ENCODE peak calls at places on chromosome 5, in nine cellular contexts. Z is breast epithelium, K is stomach, X is GM12878, J is sigmoid colon, S is endothelial cell of umbilical vein, W is prostate gland, C is HepG2, T is spleen. R is an unnamed sample.

GRCh38 chr5:146283344-146283761 is 55.3 kb upstream of the POU4F3 start:
- DNase-seq in Z (no peak), K (no peak), X (no peak), J (no peak), S (peak), W (no peak), C (peak), T (no peak), R (no peak)

GRCh38 chr5:115168829-115169391 is 798 bp downstream of the TRIM36 start:
- DNase-seq in Z (no peak), K (no peak), X (no peak), J (no peak), S (peak), W (no peak), C (no peak), T (no peak), R (peak)

GRCh38 chr5:473344-474192 is 30.6 kb downstream of the EXOC3 start:
- DNase-seq in Z (no peak), K (peak), X (no peak), J (peak), S (peak), W (no peak), C (peak), T (no peak), R (peak)

GRCh38 chr5:1552469-1553255 is 28.9 kb upstream of the LPCAT1 start:
- DNase-seq in Z (peak), K (no peak), X (no peak), J (peak), S (no peak), W (peak), C (peak), T (no peak), R (peak)

GRCh38 chr5:54889826-54890225 is 95.6 kb downstream of the ESM1 start:
- DNase-seq in Z (no peak), K (no peak), X (no peak), J (no peak), S (peak), W (no peak), C (no peak), T (no peak), R (no peak)

GRCh38 chr5:160463775-160464465 is 42.3 kb downstream of the PTTG1 start:
- DNase-seq in Z (no peak), K (no peak), X (no peak), J (no peak), S (peak), W (no peak), C (peak), T (no peak), R (no peak)

GRCh38 chr5:10934789-10935355 is 173.8 kb upstream of the DAP start:
- DNase-seq in Z (no peak), K (no peak), X (no peak), J (no peak), S (no peak), W (no peak), C (no peak), T (no peak), R (no peak)

GRCh38 chr5:56358046-56358445 is 124.9 kb upstream of the ANKRD55 start:
- DNase-seq in Z (no peak), K (no peak), X (no peak), J (no peak), S (no peak), W (no peak), C (peak), T (no peak), R (no peak)

GRCh38 chr5:113524927-113525326 is 11.4 kb downstream of the YTHDC2 start:
- DNase-seq in Z (no peak), K (no peak), X (no peak), J (no peak), S (peak), W (no peak), C (no peak), T (no peak), R (no peak)

GRCh38 chr5:142486581-142486980 is 161.8 kb upstream of the SPRY4 start:
- DNase-seq in Z (no peak), K (no peak), X (no peak), J (no peak), S (no peak), W (no peak), C (no peak), T (no peak), R (no peak)

GRCh38 chr5:139410886-139411835 is 7.3 kb upstream of the SPATA24 start:
- DNase-seq in Z (no peak), K (no peak), X (no peak), J (peak), S (no peak), W (no peak), C (no peak), T (no peak), R (no peak)

GRCh38 chr5:36240779-36241635 is 718 bp downstream of the NADK2 start:
- DNase-seq in Z (peak), K (peak), X (no peak), J (peak), S (peak), W (peak), C (peak), T (peak), R (peak)

GRCh38 chr5:103364074-103364473 is 105.5 kb downstream of the MACIR start:
- DNase-seq in Z (no peak), K (no peak), X (no peak), J (no peak), S (no peak), W (no peak), C (no peak), T (no peak), R (no peak)

GRCh38 chr5:158978061-158978745 is 121.5 kb downstream of the EBF1 start:
- DNase-seq in Z (no peak), K (no peak), X (no peak), J (no peak), S (peak), W (no peak), C (no peak), T (no peak), R (no peak)

GRCh38 chr5:172156541-172156994 is 31.5 kb downstream of the STK10 start:
- DNase-seq in Z (no peak), K (peak), X (no peak), J (no peak), S (peak), W (no peak), C (peak), T (peak), R (no peak)

GRCh38 chr5:138953370-138954256 is 78.5 kb upstream of the LRRTM2 start:
- DNase-seq in Z (peak), K (peak), X (no peak), J (peak), S (peak), W (peak), C (no peak), T (peak), R (peak)

GRCh38 chr5:142320427-142320732 is 4.4 kb downstream of the SPRY4 start:
- DNase-seq in Z (no peak), K (no peak), X (no peak), J (no peak), S (no peak), W (no peak), C (peak), T (no peak), R (no peak)

GRCh38 chr5:173334808-173335207 is 6.6 kb upstream of the STC2 start:
- DNase-seq in Z (no peak), K (no peak), X (no peak), J (no peak), S (no peak), W (no peak), C (no peak), T (no peak), R (no peak)

GRCh38 chr5:106290841-106291240 is 1379.9 kb downstream of the EFNA5 start:
- DNase-seq in Z (no peak), K (no peak), X (no peak), J (no peak), S (no peak), W (no peak), C (no peak), T (no peak), R (no peak)

DNA sequence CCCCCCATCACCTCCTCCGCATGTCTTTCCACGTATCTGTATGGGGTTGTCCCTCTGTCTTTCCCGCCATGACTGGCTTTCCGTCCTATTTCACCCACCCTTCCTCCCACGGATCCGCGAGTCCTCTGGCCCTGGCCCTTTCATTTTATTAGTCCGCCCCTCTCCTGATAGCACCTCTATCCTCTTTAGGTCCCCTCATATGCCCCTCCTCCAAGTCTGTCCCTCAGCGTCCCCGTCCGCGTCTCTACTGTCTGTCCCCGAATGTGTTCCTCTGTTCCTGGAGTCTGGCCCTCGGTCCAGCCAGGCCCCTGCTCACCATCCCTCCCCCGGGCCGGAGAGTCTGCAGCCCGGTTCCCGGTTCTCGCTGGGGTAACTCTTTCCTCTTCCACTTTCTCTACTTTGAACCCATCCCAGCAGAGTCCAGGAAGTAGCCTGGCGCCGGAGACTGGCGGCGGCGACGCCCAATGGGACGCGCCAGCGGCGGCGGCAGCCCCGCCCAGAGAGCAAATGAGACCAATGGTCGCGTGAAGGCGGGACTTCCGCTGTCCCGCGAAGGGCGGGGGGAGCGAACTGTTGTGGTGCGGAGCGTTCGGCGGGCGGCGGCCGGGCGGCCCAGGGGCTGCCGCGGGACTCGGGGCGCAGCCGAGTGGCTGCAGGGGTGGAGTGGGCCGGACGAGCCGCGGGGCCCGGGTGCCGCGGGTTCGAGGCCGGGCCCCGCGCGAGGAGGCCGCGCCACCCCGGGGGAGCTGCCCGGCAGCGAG is at the start of gene SAP30L:
- DNase-seq in Z (peak), K (peak), X (peak), J (peak), S (peak), W (peak), C (peak), T (peak), R (peak)
- TF ChIP-seq POLR2A in Z (peak), K (no peak), X (peak), J (peak), S (peak), W (peak), C (peak), T (no peak), R (peak)

GRCh38 chr5:72282878-72283277 is 37.2 kb downstream of the MRPS27 start:
- DNase-seq in Z (no peak), K (no peak), X (no peak), J (no peak), S (peak), W (no peak), C (no peak), T (no peak), R (no peak)

GRCh38 chr5:72280655-72281069 is 39.4 kb downstream of the MRPS27 start:
- DNase-seq in Z (no peak), K (no peak), X (no peak), J (no peak), S (peak), W (no peak), C (no peak), T (no peak), R (no peak)

GRCh38 chr5:72281430-72281763 is 38.6 kb downstream of the MRPS27 start:
- DNase-seq in Z (no peak), K (no peak), X (no peak), J (no peak), S (no peak), W (no peak), C (no peak), T (no peak), R (no peak)

GRCh38 chr5:72283358-72283757 is 36.7 kb downstream of the MRPS27 start:
- DNase-seq in Z (no peak), K (no peak), X (no peak), J (no peak), S (peak), W (no peak), C (no peak), T (no peak), R (no peak)

DNA sequence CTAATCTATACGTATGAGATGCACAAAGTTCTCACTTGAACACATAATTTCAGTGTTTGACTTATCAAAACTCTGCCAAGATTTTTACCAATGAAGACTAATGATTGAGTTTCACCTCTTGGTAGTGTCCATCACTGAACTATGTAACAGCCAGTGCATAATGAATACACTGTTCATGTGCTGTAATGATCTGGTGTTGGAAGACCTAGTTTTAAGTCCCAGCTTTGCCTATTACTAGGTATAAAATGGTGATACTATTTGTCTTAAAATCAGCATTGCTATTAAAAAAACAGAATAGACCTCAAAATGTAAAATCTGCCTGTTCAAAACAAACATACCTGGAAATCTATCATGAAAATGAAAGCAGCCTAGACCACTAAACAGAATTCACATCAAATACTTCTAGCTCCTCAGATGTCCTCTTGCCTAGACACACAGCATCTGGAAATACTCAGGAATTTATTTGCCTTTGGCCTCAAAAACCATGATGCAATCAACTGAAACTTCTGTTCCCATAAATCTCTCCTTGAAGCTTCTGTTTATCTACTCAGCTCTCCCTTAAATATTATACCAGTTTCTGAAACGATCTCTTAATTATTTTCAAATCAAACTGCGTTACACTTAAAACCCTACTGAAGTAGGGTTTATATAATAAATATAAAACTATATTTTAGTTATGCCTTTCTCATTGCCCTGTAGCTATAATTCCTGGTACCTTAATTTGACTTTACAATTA is 38.1 kb downstream of the MRPS27 start:
- DNase-seq in Z (no peak), K (no peak), X (no peak), J (no peak), S (peak), W (no peak), C (peak), T (no peak), R (no peak)
- TF ChIP-seq POLR2AphosphoS5 in Z (no peak), K (peak), X (no peak), J (peak), S (no peak), W (peak), C (no peak), T (no peak), R (peak)

GRCh38 chr5:6837519-6838110 is 124.4 kb downstream of the TENT4A start:
- DNase-seq in Z (no peak), K (no peak), X (no peak), J (no peak), S (peak), W (no peak), C (no peak), T (no peak), R (peak)
- H3K4me3 ChIP-seq in Z (no peak), K (no peak), X (no peak), J (no peak), S (no peak), W (no peak), C (no peak), T (no peak), R (no peak)

DNA sequence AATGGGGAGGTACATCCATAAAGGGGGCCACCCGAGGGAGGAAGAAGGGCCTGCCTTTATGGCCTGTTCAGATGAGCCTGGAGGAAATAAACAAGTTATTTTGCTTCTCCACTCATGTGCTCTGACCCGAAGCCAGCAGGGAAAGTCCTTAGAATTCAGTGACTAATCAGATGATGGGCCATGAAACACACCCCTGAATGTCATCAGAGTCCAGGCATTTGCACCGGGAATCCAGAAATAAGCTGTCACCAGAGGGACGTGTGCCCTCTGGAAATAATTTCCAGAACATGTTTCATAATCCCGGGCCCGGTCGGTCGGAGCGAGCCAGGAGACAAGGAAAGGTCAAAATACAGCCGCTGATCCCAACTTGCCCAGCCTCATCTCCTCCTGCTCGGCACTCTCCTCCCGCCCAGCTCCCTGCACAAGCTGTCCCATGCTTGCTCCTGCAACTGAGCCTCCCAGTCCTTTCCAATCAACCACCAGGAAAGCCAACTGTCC is 73.6 kb upstream of the ZNF622 start:
- DNase-seq in Z (peak), K (peak), X (no peak), J (peak), S (no peak), W (no peak), C (peak), T (no peak), R (peak)
- TF ChIP-seq POLR2A in Z (no peak), K (no peak), X (no peak), J (no peak), S (no peak), W (no peak), C (no peak), T (no peak), R (peak)

GRCh38 chr5:112189328-112189840 is 229.7 kb downstream of the EPB41L4A start:
- DNase-seq in Z (no peak), K (no peak), X (no peak), J (no peak), S (no peak), W (no peak), C (no peak), T (no peak), R (no peak)
- TF ChIP-seq POLR2AphosphoS5 in Z (no peak), K (no peak), X (no peak), J (no peak), S (no peak), W (no peak), C (no peak), T (no peak), R (no peak)

DNA sequence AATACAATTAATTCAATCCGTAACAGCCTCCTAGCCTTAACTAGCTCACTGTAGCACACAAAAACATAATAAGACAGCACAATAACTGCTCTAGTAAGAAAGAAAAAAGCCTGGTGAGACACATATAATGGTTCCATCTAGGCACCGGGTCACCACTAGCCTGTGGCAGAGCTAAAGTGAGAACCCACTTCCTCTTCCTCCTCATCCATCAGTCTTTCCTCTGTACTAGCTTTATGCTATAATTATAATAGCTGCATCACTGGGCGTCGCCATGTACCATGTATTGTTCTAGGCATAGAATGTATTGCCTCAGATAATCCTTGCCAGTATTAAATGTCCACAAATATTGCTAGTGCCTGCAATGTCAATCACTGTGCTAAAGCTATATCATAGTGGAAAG is 23.1 kb downstream of the ADRB2 start:
- DNase-seq in Z (no peak), K (no peak), X (no peak), J (no peak), S (no peak), W (no peak), C (no peak), T (no peak), R (peak)
- H3K4me3 ChIP-seq in Z (no peak), K (no peak), X (no peak), J (no peak), S (no peak), W (no peak), C (no peak), T (no peak), R (no peak)

GRCh38 chr5:109412981-109413402 is 3.2 kb upstream of the PJA2 start:
- DNase-seq in Z (no peak), K (no peak), X (no peak), J (no peak), S (no peak), W (no peak), C (peak), T (no peak), R (no peak)

GRCh38 chr5:109410389-109411174 is 808 bp upstream of the PJA2 start:
- DNase-seq in Z (peak), K (peak), X (no peak), J (peak), S (no peak), W (peak), C (no peak), T (peak), R (peak)

GRCh38 chr5:109411175-109411514 is 1.4 kb upstream of the PJA2 start:
- DNase-seq in Z (no peak), K (no peak), X (no peak), J (no peak), S (no peak), W (no peak), C (no peak), T (no peak), R (no peak)

GRCh38 chr5:109409844-109410388 is at the start of gene PJA2:
- DNase-seq in Z (peak), K (peak), X (peak), J (peak), S (peak), W (peak), C (peak), T (peak), R (peak)

GRCh38 chr5:109411627-109412026 is 1.9 kb upstream of the PJA2 start:
- DNase-seq in Z (no peak), K (no peak), X (no peak), J (no peak), S (peak), W (no peak), C (no peak), T (no peak), R (no peak)
- TF ChIP-seq POLR2A in Z (no peak), K (no peak), X (no peak), J (no peak), S (no peak), W (no peak), C (no peak), T (no peak), R (no peak)

DNA sequence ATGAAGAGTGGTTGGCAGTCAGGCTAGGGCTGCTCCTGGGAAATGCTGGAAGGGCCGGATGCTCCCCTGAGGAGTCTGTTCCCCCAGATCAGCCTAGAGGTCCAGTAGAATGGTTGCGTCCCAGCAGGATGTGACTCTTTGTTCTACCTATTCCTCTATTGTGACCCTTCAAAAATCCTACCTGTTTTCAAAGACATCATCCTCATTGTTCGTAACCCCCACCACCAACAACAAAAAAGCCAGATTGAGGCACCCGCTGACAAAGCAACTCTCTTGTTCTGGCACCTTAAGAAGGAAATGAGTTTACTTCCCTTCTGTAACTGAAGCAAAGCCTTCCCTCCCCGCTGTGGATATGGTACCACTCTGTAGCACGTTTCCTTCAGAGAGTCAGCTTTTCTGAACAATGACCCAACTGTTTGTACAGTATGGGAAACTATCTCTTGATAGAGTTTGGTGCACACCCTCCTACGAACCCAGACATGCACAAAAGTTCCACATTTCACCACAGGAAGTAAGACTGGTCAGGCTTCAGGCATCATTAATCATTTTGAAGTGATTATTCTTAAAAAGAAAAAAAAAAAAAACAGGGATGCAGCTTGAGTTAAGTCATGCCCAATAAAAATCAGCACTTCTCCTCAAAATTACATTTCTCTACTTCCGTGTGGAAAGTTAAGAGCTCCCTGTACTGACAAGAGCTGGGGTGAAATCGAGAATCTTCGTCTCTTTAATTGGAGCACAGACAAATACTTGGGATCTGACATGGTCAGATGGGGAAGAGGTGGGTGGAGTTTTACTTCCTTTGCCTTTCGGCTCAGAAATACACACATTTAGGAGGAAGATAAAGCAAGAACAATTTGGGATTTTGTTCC is 207.0 kb downstream of the ENC1 start:
- DNase-seq in Z (no peak), K (no peak), X (peak), J (no peak), S (peak), W (no peak), C (no peak), T (no peak), R (no peak)
- TF ChIP-seq POLR2AphosphoS5 in Z (no peak), K (no peak), X (no peak), J (no peak), S (peak), W (no peak), C (no peak), T (no peak), R (no peak)

R was measured in transverse colon.